ENCODE peak calls at places on chromosomes 3 and 15, in five cellular contexts. One of them, this sample, is unnamed.

GRCh38 chr3:122941233-122942206 is 86.0 kb downstream of the SEMA5B start:
- DNase-seq in ELR: peak; percentile 36
- DNase-seq in mesenteric fat pad: no peak
- DNase-seq in HFF-Myc: no peak
- DNase-seq in activated naive CD8-positive, alpha-beta T cell treated with anti-CD3 and anti-CD28 coated beads, Interleukin-2, amount 50 U/mL, for 24 hours: no peak
- DNase-seq in this sample: no peak

GRCh38 chr15:68080783-68081182 is 26.7 kb downstream of the PIAS1 start:
- DNase-seq in activated naive CD8-positive, alpha-beta T cell treated with anti-CD3 and anti-CD28 coated beads, Interleukin-2, amount 50 U/mL, for 24 hours: no peak
- DNase-seq in mesenteric fat pad: no peak
- DNase-seq in ELR: no peak
- DNase-seq in HFF-Myc: no peak
- DNase-seq in this sample: no peak

GRCh38 chr3:188246905-188247304 is 92.9 kb downstream of the LPP start:
- DNase-seq in ELR: no peak
- DNase-seq in mesenteric fat pad: no peak
- DNase-seq in HFF-Myc: no peak
- DNase-seq in activated naive CD8-positive, alpha-beta T cell treated with anti-CD3 and anti-CD28 coated beads, Interleukin-2, amount 50 U/mL, for 24 hours: no peak
- DNase-seq in this sample: no peak

GRCh38 chr15:95839367-95839782 is 491.1 kb upstream of the NR2F2 start:
- DNase-seq in ELR: no peak
- DNase-seq in activated naive CD8-positive, alpha-beta T cell treated with anti-CD3 and anti-CD28 coated beads, Interleukin-2, amount 50 U/mL, for 24 hours: no peak
- DNase-seq in mesenteric fat pad: no peak
- DNase-seq in HFF-Myc: no peak
- DNase-seq in this sample: no peak

GRCh38 chr3:179768080-179768479 is 115.2 kb downstream of the USP13 start:
- DNase-seq in mesenteric fat pad: no peak
- DNase-seq in HFF-Myc: peak; percentile 44
- DNase-seq in activated naive CD8-positive, alpha-beta T cell treated with anti-CD3 and anti-CD28 coated beads, Interleukin-2, amount 50 U/mL, for 24 hours: no peak
- DNase-seq in ELR: peak; percentile 79
- DNase-seq in this sample: peak; percentile 25

GRCh38 chr3:150739200-150739863 is 23.6 kb downstream of the SIAH2 start:
- DNase-seq in activated naive CD8-positive, alpha-beta T cell treated with anti-CD3 and anti-CD28 coated beads, Interleukin-2, amount 50 U/mL, for 24 hours: no peak
- DNase-seq in HFF-Myc: no peak
- DNase-seq in mesenteric fat pad: no peak
- DNase-seq in ELR: no peak
- DNase-seq in this sample: no peak

GRCh38 chr3:149547954-149548728 is 73.6 kb downstream of the TM4SF4 start:
- DNase-seq in ELR: peak; percentile 85
- DNase-seq in activated naive CD8-positive, alpha-beta T cell treated with anti-CD3 and anti-CD28 coated beads, Interleukin-2, amount 50 U/mL, for 24 hours: no peak
- DNase-seq in HFF-Myc: no peak
- DNase-seq in mesenteric fat pad: no peak
- DNase-seq in this sample: no peak

GRCh38 chr15:101050647-101051290 is 131.6 kb downstream of the LRRK1 start:
- DNase-seq in ELR: no peak
- DNase-seq in activated naive CD8-positive, alpha-beta T cell treated with anti-CD3 and anti-CD28 coated beads, Interleukin-2, amount 50 U/mL, for 24 hours: no peak
- DNase-seq in mesenteric fat pad: no peak
- DNase-seq in HFF-Myc: no peak
- DNase-seq in this sample: no peak

GRCh38 chr3:101878589-101878988 is 29.3 kb downstream of the NFKBIZ start:
- DNase-seq in mesenteric fat pad: no peak
- DNase-seq in activated naive CD8-positive, alpha-beta T cell treated with anti-CD3 and anti-CD28 coated beads, Interleukin-2, amount 50 U/mL, for 24 hours: no peak
- DNase-seq in ELR: no peak
- DNase-seq in HFF-Myc: no peak
- DNase-seq in this sample: no peak

GRCh38 chr15:25739687-25740121 is 123.4 kb downstream of the ATP10A start:
- DNase-seq in HFF-Myc: peak; percentile 12
- DNase-seq in ELR: no peak
- DNase-seq in mesenteric fat pad: no peak
- DNase-seq in activated naive CD8-positive, alpha-beta T cell treated with anti-CD3 and anti-CD28 coated beads, Interleukin-2, amount 50 U/mL, for 24 hours: peak; percentile 16
- DNase-seq in this sample: peak; percentile 32

GRCh38 chr15:50113187-50113505 is 5.9 kb downstream of the ATP8B4 start:
- DNase-seq in activated naive CD8-positive, alpha-beta T cell treated with anti-CD3 and anti-CD28 coated beads, Interleukin-2, amount 50 U/mL, for 24 hours: no peak
- DNase-seq in HFF-Myc: no peak
- DNase-seq in mesenteric fat pad: no peak
- DNase-seq in ELR: no peak
- DNase-seq in this sample: no peak

GRCh38 chr3:43620953-43621405 is 832 bp downstream of the ANO10 start:
- DNase-seq in HFF-Myc: no peak
- DNase-seq in activated naive CD8-positive, alpha-beta T cell treated with anti-CD3 and anti-CD28 coated beads, Interleukin-2, amount 50 U/mL, for 24 hours: no peak
- DNase-seq in ELR: peak; percentile 29
- DNase-seq in mesenteric fat pad: no peak
- DNase-seq in this sample: peak; percentile 34

GRCh38 chr3:101942356-101942755 is 93.0 kb downstream of the NFKBIZ start:
- DNase-seq in mesenteric fat pad: no peak
- DNase-seq in HFF-Myc: no peak
- DNase-seq in ELR: peak; percentile 29
- DNase-seq in activated naive CD8-positive, alpha-beta T cell treated with anti-CD3 and anti-CD28 coated beads, Interleukin-2, amount 50 U/mL, for 24 hours: no peak
- DNase-seq in this sample: peak; percentile 73

GRCh38 chr3:57910988-57911387 is 97.2 kb upstream of the FLNB start:
- DNase-seq in mesenteric fat pad: no peak
- DNase-seq in activated naive CD8-positive, alpha-beta T cell treated with anti-CD3 and anti-CD28 coated beads, Interleukin-2, amount 50 U/mL, for 24 hours: peak; percentile 6
- DNase-seq in HFF-Myc: no peak
- DNase-seq in ELR: peak; percentile 57
- DNase-seq in this sample: peak; percentile 40

GRCh38 chr3:159458010-159458409 is 530.6 kb upstream of the IL12A start:
- DNase-seq in HFF-Myc: peak; percentile 71
- DNase-seq in activated naive CD8-positive, alpha-beta T cell treated with anti-CD3 and anti-CD28 coated beads, Interleukin-2, amount 50 U/mL, for 24 hours: no peak
- DNase-seq in ELR: peak; percentile 99
- DNase-seq in mesenteric fat pad: no peak
- DNase-seq in this sample: peak; percentile 77

GRCh38 chr3:57582470-57583168 is 14.5 kb downstream of the ARF4 start:
- DNase-seq in mesenteric fat pad: no peak
- DNase-seq in activated naive CD8-positive, alpha-beta T cell treated with anti-CD3 and anti-CD28 coated beads, Interleukin-2, amount 50 U/mL, for 24 hours: no peak
- DNase-seq in HFF-Myc: no peak
- DNase-seq in ELR: peak; percentile 46
- DNase-seq in this sample: peak; percentile 39

GRCh38 chr3:191362524-191363090 is 32.3 kb upstream of the UTS2B start:
- DNase-seq in ELR: no peak
- DNase-seq in mesenteric fat pad: no peak
- DNase-seq in activated naive CD8-positive, alpha-beta T cell treated with anti-CD3 and anti-CD28 coated beads, Interleukin-2, amount 50 U/mL, for 24 hours: no peak
- DNase-seq in HFF-Myc: no peak
- DNase-seq in this sample: no peak

GRCh38 chr3:138381413-138381901 is 33.1 kb downstream of the MRAS start:
- DNase-seq in ELR: no peak
- DNase-seq in mesenteric fat pad: peak; percentile 67
- DNase-seq in HFF-Myc: no peak
- DNase-seq in activated naive CD8-positive, alpha-beta T cell treated with anti-CD3 and anti-CD28 coated beads, Interleukin-2, amount 50 U/mL, for 24 hours: no peak
- DNase-seq in this sample: no peak

GRCh38 chr15:76448755-76449154 is 112.2 kb downstream of the ISL2 start:
- DNase-seq in mesenteric fat pad: no peak
- DNase-seq in ELR: no peak
- DNase-seq in activated naive CD8-positive, alpha-beta T cell treated with anti-CD3 and anti-CD28 coated beads, Interleukin-2, amount 50 U/mL, for 24 hours: no peak
- DNase-seq in HFF-Myc: no peak
- DNase-seq in this sample: no peak

GRCh38 chr3:168859143-168859542 is 763.4 kb upstream of the GOLIM4 start:
- DNase-seq in mesenteric fat pad: no peak
- DNase-seq in activated naive CD8-positive, alpha-beta T cell treated with anti-CD3 and anti-CD28 coated beads, Interleukin-2, amount 50 U/mL, for 24 hours: no peak
- DNase-seq in ELR: no peak
- DNase-seq in HFF-Myc: no peak
- DNase-seq in this sample: no peak

GRCh38 chr15:64552281-64552948 is 92.0 kb downstream of the ZNF609 start:
- DNase-seq in mesenteric fat pad: no peak
- DNase-seq in ELR: no peak
- DNase-seq in HFF-Myc: no peak
- DNase-seq in activated naive CD8-positive, alpha-beta T cell treated with anti-CD3 and anti-CD28 coated beads, Interleukin-2, amount 50 U/mL, for 24 hours: no peak
- DNase-seq in this sample: no peak

GRCh38 chr3:194971009-194971408 is 285.3 kb downstream of the FAM43A start:
- DNase-seq in ELR: no peak
- DNase-seq in activated naive CD8-positive, alpha-beta T cell treated with anti-CD3 and anti-CD28 coated beads, Interleukin-2, amount 50 U/mL, for 24 hours: no peak
- DNase-seq in HFF-Myc: no peak
- DNase-seq in mesenteric fat pad: peak; percentile 59
- DNase-seq in this sample: no peak

GRCh38 chr15:25671132-25671531 is 192.0 kb downstream of the ATP10A start:
- DNase-seq in HFF-Myc: no peak
- DNase-seq in activated naive CD8-positive, alpha-beta T cell treated with anti-CD3 and anti-CD28 coated beads, Interleukin-2, amount 50 U/mL, for 24 hours: no peak
- DNase-seq in mesenteric fat pad: no peak
- DNase-seq in ELR: no peak
- DNase-seq in this sample: no peak

GRCh38 chr3:124272611-124273151 is 280.8 kb upstream of the ROPN1 start:
- DNase-seq in HFF-Myc: no peak
- DNase-seq in activated naive CD8-positive, alpha-beta T cell treated with anti-CD3 and anti-CD28 coated beads, Interleukin-2, amount 50 U/mL, for 24 hours: no peak
- DNase-seq in ELR: no peak
- DNase-seq in mesenteric fat pad: no peak
- DNase-seq in this sample: no peak

GRCh38 chr15:35246376-35246965 is 161.4 kb upstream of the NANOGP8 start:
- DNase-seq in mesenteric fat pad: no peak
- DNase-seq in ELR: no peak
- DNase-seq in HFF-Myc: no peak
- DNase-seq in activated naive CD8-positive, alpha-beta T cell treated with anti-CD3 and anti-CD28 coated beads, Interleukin-2, amount 50 U/mL, for 24 hours: no peak
- DNase-seq in this sample: no peak

GRCh38 chr3:126135398-126136076 is 44.8 kb downstream of the ALDH1L1 start:
- DNase-seq in ELR: no peak
- DNase-seq in activated naive CD8-positive, alpha-beta T cell treated with anti-CD3 and anti-CD28 coated beads, Interleukin-2, amount 50 U/mL, for 24 hours: no peak
- DNase-seq in mesenteric fat pad: peak; percentile 86
- DNase-seq in HFF-Myc: no peak
- DNase-seq in this sample: no peak

GRCh38 chr15:101024111-101024695 is 105.0 kb downstream of the LRRK1 start:
- DNase-seq in ELR: peak; percentile 8
- DNase-seq in HFF-Myc: no peak
- DNase-seq in activated naive CD8-positive, alpha-beta T cell treated with anti-CD3 and anti-CD28 coated beads, Interleukin-2, amount 50 U/mL, for 24 hours: no peak
- DNase-seq in mesenteric fat pad: peak; percentile 73
- DNase-seq in this sample: no peak

GRCh38 chr3:136114421-136114820 is 81.7 kb downstream of the MSL2 start:
- DNase-seq in mesenteric fat pad: no peak
- DNase-seq in ELR: no peak
- DNase-seq in HFF-Myc: no peak
- DNase-seq in activated naive CD8-positive, alpha-beta T cell treated with anti-CD3 and anti-CD28 coated beads, Interleukin-2, amount 50 U/mL, for 24 hours: no peak
- DNase-seq in this sample: no peak

GRCh38 chr3:138673641-138674040 is 65.1 kb downstream of the FAIM start:
- DNase-seq in ELR: no peak
- DNase-seq in activated naive CD8-positive, alpha-beta T cell treated with anti-CD3 and anti-CD28 coated beads, Interleukin-2, amount 50 U/mL, for 24 hours: no peak
- DNase-seq in mesenteric fat pad: no peak
- DNase-seq in HFF-Myc: peak; percentile 32
- DNase-seq in this sample: no peak